ENCODE peak calls at places on chromosomes 7 and 10, in ten cellular contexts. One of them, this sample, is unnamed.

GRCh38 chr10:84783386-84783785 is 455.0 kb downstream of the CCSER2 start:
- DNase-seq in A549: peak; percentile 40
- DNase-seq in hepatocyte: peak; percentile 71
- DNase-seq in lower lobe of right lung: no peak
- DNase-seq in colonic mucosa: no peak
- DNase-seq in right atrium auricular region: no peak
- DNase-seq in ovary: no peak
- DNase-seq in cardiac muscle cell: peak; percentile 11
- DNase-seq in Panc1: peak; percentile 17
- DNase-seq in neuronal stem cell: peak; percentile 39
- DNase-seq in this sample: no peak

GRCh38 chr7:71775648-71776047 is 636.5 kb downstream of the CALN1 start:
- DNase-seq in hepatocyte: no peak
- DNase-seq in cardiac muscle cell: no peak
- DNase-seq in Panc1: no peak
- DNase-seq in colonic mucosa: no peak
- DNase-seq in A549: no peak
- DNase-seq in right atrium auricular region: peak; percentile 13
- DNase-seq in lower lobe of right lung: no peak
- DNase-seq in neuronal stem cell: no peak
- DNase-seq in ovary: no peak
- DNase-seq in this sample: no peak

GRCh38 chr10:108684431-108684830 is 1238.9 kb downstream of the XPNPEP1 start:
- DNase-seq in cardiac muscle cell: no peak
- DNase-seq in hepatocyte: no peak
- DNase-seq in colonic mucosa: no peak
- DNase-seq in ovary: no peak
- DNase-seq in right atrium auricular region: no peak
- DNase-seq in Panc1: no peak
- DNase-seq in lower lobe of right lung: no peak
- DNase-seq in neuronal stem cell: no peak
- DNase-seq in A549: no peak
- DNase-seq in this sample: no peak

GRCh38 chr7:50213622-50214017 is 90.9 kb upstream of the IKZF1 start:
- DNase-seq in colonic mucosa: no peak
- DNase-seq in hepatocyte: no peak
- DNase-seq in neuronal stem cell: no peak
- DNase-seq in Panc1: no peak
- DNase-seq in A549: no peak
- DNase-seq in ovary: no peak
- DNase-seq in lower lobe of right lung: no peak
- DNase-seq in right atrium auricular region: no peak
- DNase-seq in cardiac muscle cell: no peak
- DNase-seq in this sample: no peak

GRCh38 chr7:106417273-106417902 is 132.6 kb upstream of the NAMPT start:
- DNase-seq in A549: peak; percentile 67
- DNase-seq in lower lobe of right lung: no peak
- DNase-seq in cardiac muscle cell: no peak
- DNase-seq in ovary: no peak
- DNase-seq in neuronal stem cell: no peak
- DNase-seq in hepatocyte: no peak
- DNase-seq in right atrium auricular region: no peak
- DNase-seq in Panc1: no peak
- DNase-seq in colonic mucosa: no peak
- DNase-seq in this sample: no peak

GRCh38 chr10:33706746-33707145 is 372.3 kb upstream of the NRP1 start:
- DNase-seq in ovary: no peak
- DNase-seq in A549: peak; percentile 13
- DNase-seq in right atrium auricular region: no peak
- DNase-seq in colonic mucosa: no peak
- DNase-seq in hepatocyte: no peak
- DNase-seq in cardiac muscle cell: peak; percentile 50
- DNase-seq in Panc1: no peak
- DNase-seq in neuronal stem cell: no peak
- DNase-seq in lower lobe of right lung: no peak
- DNase-seq in this sample: no peak

GRCh38 chr7:14748461-14748860 is 154.1 kb downstream of the DGKB start:
- DNase-seq in lower lobe of right lung: no peak
- DNase-seq in ovary: no peak
- DNase-seq in cardiac muscle cell: peak; percentile 92
- DNase-seq in neuronal stem cell: no peak
- DNase-seq in Panc1: no peak
- DNase-seq in colonic mucosa: no peak
- DNase-seq in A549: no peak
- DNase-seq in right atrium auricular region: no peak
- DNase-seq in hepatocyte: no peak
- DNase-seq in this sample: no peak

GRCh38 chr10:48187713-48188541 is 86.6 kb downstream of the FRMPD2 start:
- DNase-seq in hepatocyte: peak; percentile 71
- DNase-seq in colonic mucosa: no peak
- DNase-seq in ovary: no peak
- DNase-seq in cardiac muscle cell: no peak
- DNase-seq in right atrium auricular region: no peak
- DNase-seq in Panc1: no peak
- DNase-seq in A549: no peak
- DNase-seq in lower lobe of right lung: no peak
- DNase-seq in neuronal stem cell: no peak
- DNase-seq in this sample: no peak

GRCh38 chr10:128316327-128316726 is 190.1 kb upstream of the MKI67 start:
- DNase-seq in A549: no peak
- DNase-seq in Panc1: no peak
- DNase-seq in neuronal stem cell: no peak
- DNase-seq in hepatocyte: no peak
- DNase-seq in cardiac muscle cell: no peak
- DNase-seq in ovary: no peak
- DNase-seq in right atrium auricular region: no peak
- DNase-seq in colonic mucosa: no peak
- DNase-seq in lower lobe of right lung: no peak
- DNase-seq in this sample: no peak

GRCh38 chr7:28296571-28297483 is 115.5 kb upstream of the CREB5 start:
- DNase-seq in colonic mucosa: peak; percentile 27
- DNase-seq in right atrium auricular region: no peak
- DNase-seq in hepatocyte: peak; percentile 57
- DNase-seq in lower lobe of right lung: no peak
- DNase-seq in Panc1: no peak
- DNase-seq in cardiac muscle cell: peak; percentile 54
- DNase-seq in A549: peak; percentile 66
- DNase-seq in ovary: no peak
- DNase-seq in neuronal stem cell: peak; percentile 20
- DNase-seq in this sample: no peak

GRCh38 chr7:100477871-100478248 is 1.2 kb downstream of the TSC22D4 start:
- DNase-seq in ovary: peak; percentile 54
- DNase-seq in lower lobe of right lung: no peak
- DNase-seq in Panc1: no peak
- DNase-seq in right atrium auricular region: no peak
- DNase-seq in neuronal stem cell: no peak
- DNase-seq in A549: no peak
- DNase-seq in cardiac muscle cell: no peak
- DNase-seq in hepatocyte: no peak
- DNase-seq in colonic mucosa: no peak
- DNase-seq in this sample: no peak
- H3K27ac ChIP-seq in ovary: peak overlapping the region; percentile 76
- H3K27ac ChIP-seq in lower lobe of right lung: peak overlapping the region; percentile 69
- H3K27ac ChIP-seq in Panc1: peak overlapping the region; percentile 88
- H3K27ac ChIP-seq in right atrium auricular region: peak overlapping the region; percentile 93
- H3K27ac ChIP-seq in neuronal stem cell: no peak overlapping the region
- H3K27ac ChIP-seq in A549: peak overlapping the region; percentile 87
- H3K27ac ChIP-seq in cardiac muscle cell: peak overlapping the region; percentile 87
- H3K27ac ChIP-seq in hepatocyte: peak overlapping the region; percentile 89
- H3K27ac ChIP-seq in colonic mucosa: peak overlapping the region; percentile 39
- H3K27ac ChIP-seq in this sample: peak overlapping the region; percentile 73

DNA sequence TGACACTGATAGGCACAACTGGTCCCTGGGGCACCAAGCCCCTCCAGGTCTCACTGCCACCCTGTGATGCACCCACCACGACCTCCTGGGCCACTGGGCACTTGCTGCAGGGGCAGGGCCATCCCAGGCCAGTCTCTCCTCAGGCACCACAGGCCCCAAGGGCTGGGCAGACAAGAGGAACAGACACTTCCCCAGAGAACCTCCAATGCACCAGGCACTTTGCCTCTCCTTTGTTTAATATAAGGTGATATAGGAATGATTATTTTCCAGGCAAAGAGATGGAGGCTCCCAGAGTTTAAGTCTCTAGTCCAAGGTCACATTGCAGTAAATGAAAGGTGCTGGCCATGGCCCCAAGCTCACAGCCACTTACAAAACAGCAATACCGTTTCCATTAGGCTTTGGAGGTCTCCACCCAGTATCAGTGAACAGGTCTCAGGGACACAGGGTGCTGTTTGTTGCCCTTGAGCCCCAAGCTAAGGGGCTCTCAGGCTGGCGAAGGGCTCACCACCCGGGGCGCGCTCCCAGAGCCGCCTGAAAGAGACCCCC is 4.5 kb downstream of the DEPP1 start:
- DNase-seq in A549: no peak
- DNase-seq in hepatocyte: no peak
- DNase-seq in neuronal stem cell: no peak
- DNase-seq in ovary: no peak
- DNase-seq in cardiac muscle cell: no peak
- DNase-seq in lower lobe of right lung: no peak
- DNase-seq in colonic mucosa: no peak
- DNase-seq in right atrium auricular region: no peak
- DNase-seq in Panc1: no peak
- DNase-seq in this sample: no peak
- H3K4me3 ChIP-seq in A549: peak overlapping the region; percentile 47
- H3K4me3 ChIP-seq in hepatocyte: no peak overlapping the region
- H3K4me3 ChIP-seq in neuronal stem cell: peak overlapping the region; percentile 65
- H3K4me3 ChIP-seq in ovary: peak overlapping the region; percentile 69
- H3K4me3 ChIP-seq in cardiac muscle cell: no peak overlapping the region
- H3K4me3 ChIP-seq in lower lobe of right lung: peak overlapping the region; percentile 72
- H3K4me3 ChIP-seq in colonic mucosa: peak overlapping the region; percentile 37
- H3K4me3 ChIP-seq in right atrium auricular region: peak overlapping the region; percentile 16
- H3K4me3 ChIP-seq in Panc1: peak overlapping the region; percentile 65
- H3K4me3 ChIP-seq in this sample: peak overlapping the region; percentile 42

GRCh38 chr7:865921-866320 is 10.4 kb upstream of the GET4 start:
- DNase-seq in ovary: no peak
- DNase-seq in A549: no peak
- DNase-seq in lower lobe of right lung: no peak
- DNase-seq in hepatocyte: no peak
- DNase-seq in neuronal stem cell: no peak
- DNase-seq in cardiac muscle cell: no peak
- DNase-seq in colonic mucosa: no peak
- DNase-seq in Panc1: no peak
- DNase-seq in right atrium auricular region: no peak
- DNase-seq in this sample: no peak

GRCh38 chr7:868189-868486 is 8.2 kb upstream of the GET4 start:
- DNase-seq in colonic mucosa: no peak
- DNase-seq in Panc1: no peak
- DNase-seq in right atrium auricular region: no peak
- DNase-seq in cardiac muscle cell: no peak
- DNase-seq in neuronal stem cell: no peak
- DNase-seq in hepatocyte: no peak
- DNase-seq in A549: no peak
- DNase-seq in ovary: no peak
- DNase-seq in lower lobe of right lung: no peak
- DNase-seq in this sample: no peak

GRCh38 chr7:867001-867405 is 9.4 kb upstream of the GET4 start:
- DNase-seq in hepatocyte: no peak
- DNase-seq in Panc1: no peak
- DNase-seq in A549: no peak
- DNase-seq in neuronal stem cell: no peak
- DNase-seq in ovary: peak; percentile 76
- DNase-seq in cardiac muscle cell: no peak
- DNase-seq in right atrium auricular region: peak; percentile 82
- DNase-seq in colonic mucosa: peak; percentile 48
- DNase-seq in lower lobe of right lung: no peak
- DNase-seq in this sample: no peak

GRCh38 chr7:869348-869747 is 7.0 kb upstream of the GET4 start:
- DNase-seq in Panc1: no peak
- DNase-seq in right atrium auricular region: no peak
- DNase-seq in lower lobe of right lung: no peak
- DNase-seq in hepatocyte: no peak
- DNase-seq in cardiac muscle cell: no peak
- DNase-seq in A549: no peak
- DNase-seq in ovary: no peak
- DNase-seq in colonic mucosa: no peak
- DNase-seq in neuronal stem cell: no peak
- DNase-seq in this sample: no peak

DNA sequence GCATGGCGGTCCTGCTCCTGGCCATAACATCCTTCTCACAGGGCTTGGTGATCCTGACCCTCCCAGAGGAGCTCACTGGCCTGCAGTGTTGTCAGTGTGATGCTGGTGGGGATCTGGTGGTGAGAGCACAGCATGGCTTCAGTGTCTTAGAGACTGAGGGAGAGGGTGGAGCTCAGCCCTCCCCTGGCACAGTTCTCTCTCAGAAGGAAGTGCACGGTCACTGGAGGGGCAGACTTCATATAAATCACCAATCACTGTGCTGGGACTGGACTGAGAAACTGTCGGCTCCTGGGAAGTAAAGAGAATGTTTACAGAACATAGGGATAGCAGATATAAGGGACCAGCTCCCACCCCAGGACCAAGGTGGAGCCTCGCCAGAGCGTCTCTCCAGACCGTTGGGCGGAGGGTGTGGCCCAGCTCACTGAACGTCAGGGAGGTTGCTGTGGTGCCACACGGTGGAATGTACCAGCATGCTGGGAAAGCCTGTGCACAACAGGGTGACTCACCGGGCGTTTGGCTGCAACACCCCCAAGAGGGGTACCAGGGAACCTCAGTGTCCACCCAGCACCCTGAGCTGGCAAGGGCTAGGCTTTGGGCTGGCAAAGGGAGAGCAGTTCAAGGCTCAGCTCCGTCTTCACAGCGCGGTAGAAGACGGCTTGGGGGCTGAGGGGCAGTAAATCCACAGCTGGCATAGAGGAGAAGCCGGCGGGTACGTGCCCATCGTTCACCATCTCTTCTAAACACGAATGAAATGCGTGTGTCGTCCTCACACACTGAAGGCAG is 8.8 kb upstream of the GET4 start:
- DNase-seq in colonic mucosa: peak; percentile 90
- DNase-seq in right atrium auricular region: peak; percentile 69
- DNase-seq in A549: peak; percentile 44
- DNase-seq in Panc1: no peak
- DNase-seq in hepatocyte: no peak
- DNase-seq in cardiac muscle cell: no peak
- DNase-seq in ovary: peak; percentile 62
- DNase-seq in neuronal stem cell: no peak
- DNase-seq in lower lobe of right lung: peak; percentile 67
- DNase-seq in this sample: no peak
- H3K27ac ChIP-seq in colonic mucosa: peak overlapping the region; percentile 80
- H3K27ac ChIP-seq in right atrium auricular region: peak overlapping the region; percentile 94
- H3K27ac ChIP-seq in A549: no peak overlapping the region
- H3K27ac ChIP-seq in Panc1: no peak overlapping the region
- H3K27ac ChIP-seq in hepatocyte: no peak overlapping the region
- H3K27ac ChIP-seq in cardiac muscle cell: no peak overlapping the region
- H3K27ac ChIP-seq in ovary: peak overlapping the region; percentile 81
- H3K27ac ChIP-seq in neuronal stem cell: no peak overlapping the region
- H3K27ac ChIP-seq in lower lobe of right lung: peak overlapping the region; percentile 75
- H3K27ac ChIP-seq in this sample: peak overlapping the region; percentile 84

DNA sequence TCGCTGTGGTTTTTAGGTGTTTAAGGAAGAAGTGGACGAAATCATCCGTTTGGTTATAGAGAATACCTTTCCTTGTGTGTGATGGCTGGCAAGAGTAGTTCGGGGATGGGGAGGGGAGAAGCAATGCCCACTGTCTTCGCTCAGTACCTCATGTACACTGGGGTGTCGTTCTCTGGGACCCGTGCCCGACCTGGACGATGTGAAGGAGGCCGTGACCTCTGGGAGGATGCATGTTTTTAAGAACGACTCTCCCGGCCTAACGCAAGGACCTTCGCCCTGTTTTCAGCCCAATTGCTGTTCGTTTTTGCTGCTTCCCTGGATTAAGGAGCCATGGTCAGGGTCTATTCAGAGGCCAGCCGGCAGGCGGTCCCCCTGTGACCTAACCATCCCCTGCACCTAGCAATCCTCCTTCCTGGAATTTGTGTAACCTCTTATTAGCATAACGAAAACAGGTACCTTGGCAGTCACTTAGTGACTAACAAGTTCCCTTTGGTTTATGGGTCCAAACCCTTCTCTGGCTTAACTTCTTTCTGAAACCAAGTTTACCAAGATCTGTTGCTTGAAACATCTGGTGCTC is 1.3 kb downstream of the NFE2L3 start:
- DNase-seq in neuronal stem cell: no peak
- DNase-seq in ovary: no peak
- DNase-seq in Panc1: no peak
- DNase-seq in right atrium auricular region: no peak
- DNase-seq in A549: no peak
- DNase-seq in hepatocyte: no peak
- DNase-seq in cardiac muscle cell: no peak
- DNase-seq in colonic mucosa: peak; percentile 48
- DNase-seq in lower lobe of right lung: no peak
- DNase-seq in this sample: no peak
- H3K4me3 ChIP-seq in neuronal stem cell: peak overlapping the region; percentile 88
- H3K4me3 ChIP-seq in ovary: peak overlapping the region; percentile 35
- H3K4me3 ChIP-seq in Panc1: peak overlapping the region; percentile 88
- H3K4me3 ChIP-seq in right atrium auricular region: no peak overlapping the region
- H3K4me3 ChIP-seq in A549: peak overlapping the region; percentile 91
- H3K4me3 ChIP-seq in hepatocyte: peak overlapping the region; percentile 55
- H3K4me3 ChIP-seq in cardiac muscle cell: peak overlapping the region; percentile 47
- H3K4me3 ChIP-seq in colonic mucosa: peak overlapping the region; percentile 66
- H3K4me3 ChIP-seq in lower lobe of right lung: peak overlapping the region; percentile 63
- H3K4me3 ChIP-seq in this sample: peak overlapping the region; percentile 75